ENCODE peak calls at places on chromosomes 12 and 14, in four cellular contexts. H is IMR-90, V is mesendoderm, X is H1. Y is an unnamed sample.

GRCh38 chr12:69501154-69501895 is 31.1 kb downstream of the FRS2 start:
- DNase-seq in V (no peak), H (peak; percentile 30), X (no peak), Y (no peak)

GRCh38 chr14:30874999-30875787 is 834 bp downstream of the COCH start:
- DNase-seq in H (no peak), X (no peak), V (peak; percentile 53), Y (peak; percentile 58)

GRCh38 chr12:10554228-10554970 is 48.7 kb downstream of the EIF2S3B start:
- DNase-seq in H (no peak), V (no peak), X (no peak), Y (no peak)

GRCh38 chr12:44253338-44253856 is 417.5 kb downstream of the TMEM117 start:
- DNase-seq in H (no peak), V (no peak), X (no peak), Y (no peak)

GRCh38 chr12:45644521-45644920 is 85.0 kb upstream of the ARID2 start:
- DNase-seq in X (no peak), H (peak; percentile 71), V (no peak), Y (no peak)

GRCh38 chr12:89960607-89961394 is 252.2 kb upstream of the ATP2B1 start:
- DNase-seq in X (no peak), H (peak; percentile 50), V (no peak), Y (no peak)

GRCh38 chr12:126389215-126389841 is 1324.1 kb downstream of the AACS start:
- DNase-seq in X (no peak), V (no peak), H (no peak), Y (no peak)

GRCh38 chr14:102926104-102926503 is 3.6 kb downstream of the AMN start:
- DNase-seq in X (no peak), H (no peak), V (no peak), Y (no peak)

GRCh38 chr12:103905730-103906349 is 24.4 kb upstream of the HSP90B1 start:
- DNase-seq in X (no peak), V (no peak), H (no peak), Y (no peak)

GRCh38 chr12:24359418-24359817 is 409.9 kb upstream of the SOX5 start:
- DNase-seq in H (no peak), X (no peak), V (no peak), Y (no peak)

GRCh38 chr12:113762155-113762848 is 203.8 kb downstream of the RBM19 start:
- DNase-seq in H (no peak), X (no peak), V (peak; percentile 64), Y (no peak)

GRCh38 chr14:24378981-24379906 is 11.3 kb downstream of the NFATC4 start:
- DNase-seq in X (no peak), V (no peak), H (no peak), Y (no peak)

GRCh38 chr12:109968032-109968420 is 28.1 kb downstream of the GIT2 start:
- DNase-seq in V (no peak), H (no peak), X (no peak), Y (no peak)

GRCh38 chr12:108985750-108986149 is 35.1 kb downstream of the SVOP start:
- DNase-seq in X (no peak), H (no peak), V (no peak), Y (no peak)

GRCh38 chr14:100711117-100711462 is 15.6 kb upstream of the DLK1 start:
- DNase-seq in H (no peak), V (no peak), X (no peak), Y (no peak)
- H4K5ac ChIP-seq in H (no peak overlapping the region), V (no peak overlapping the region), X (no peak overlapping the region), Y (no peak overlapping the region)

GRCh38 chr12:130463259-130463658 is 125.6 kb downstream of the PIWIL1 start:
- DNase-seq in X (no peak), H (no peak), V (no peak), Y (no peak)

GRCh38 chr12:130463818-130464663 is 126.4 kb downstream of the PIWIL1 start:
- DNase-seq in X (no peak), V (no peak), H (no peak), Y (no peak)

GRCh38 chr12:130468186-130468585 is 130.5 kb downstream of the PIWIL1 start:
- DNase-seq in H (no peak), X (no peak), V (no peak), Y (no peak)

GRCh38 chr12:130465046-130465445 is 127.4 kb downstream of the PIWIL1 start:
- DNase-seq in X (no peak), V (no peak), H (no peak), Y (no peak)

DNA sequence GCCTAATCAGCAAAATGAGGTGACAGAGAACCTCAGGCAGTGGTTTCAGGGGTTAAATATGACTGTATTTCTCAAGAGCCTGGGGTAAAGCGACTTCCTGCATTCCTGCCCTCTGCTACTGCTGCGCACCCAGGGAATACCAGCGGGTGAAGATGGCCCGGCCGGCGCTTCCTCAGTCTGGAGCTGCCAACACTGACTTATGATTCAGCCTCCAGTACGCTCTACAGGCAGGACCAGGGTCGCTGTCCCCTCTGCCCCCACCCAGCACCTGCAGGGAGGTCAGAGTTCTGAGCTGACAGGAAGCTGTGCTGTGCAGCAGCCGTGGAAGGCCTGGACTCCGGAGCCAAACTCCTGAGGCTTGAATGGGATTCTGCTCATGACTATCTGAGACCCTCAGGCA is 127.9 kb downstream of the PIWIL1 start:
- DNase-seq in V (no peak), X (no peak), H (no peak), Y (no peak)
- H4K5ac ChIP-seq in V (no peak overlapping the region), X (no peak overlapping the region), H (no peak overlapping the region), Y (no peak overlapping the region)

GRCh38 chr12:80493466-80493865 is 49.4 kb downstream of the PTPRQ start:
- DNase-seq in V (peak; percentile 35), H (no peak), X (no peak), Y (no peak)

GRCh38 chr12:80491176-80491575 is 47.1 kb downstream of the PTPRQ start:
- DNase-seq in V (no peak), H (no peak), X (no peak), Y (no peak)

GRCh38 chr12:80498059-80498728 is 54.2 kb downstream of the PTPRQ start:
- DNase-seq in V (no peak), X (no peak), H (no peak), Y (no peak)

GRCh38 chr12:80490329-80490728 is 46.3 kb downstream of the PTPRQ start:
- DNase-seq in V (peak; percentile 90), X (no peak), H (no peak), Y (peak; percentile 29)

DNA sequence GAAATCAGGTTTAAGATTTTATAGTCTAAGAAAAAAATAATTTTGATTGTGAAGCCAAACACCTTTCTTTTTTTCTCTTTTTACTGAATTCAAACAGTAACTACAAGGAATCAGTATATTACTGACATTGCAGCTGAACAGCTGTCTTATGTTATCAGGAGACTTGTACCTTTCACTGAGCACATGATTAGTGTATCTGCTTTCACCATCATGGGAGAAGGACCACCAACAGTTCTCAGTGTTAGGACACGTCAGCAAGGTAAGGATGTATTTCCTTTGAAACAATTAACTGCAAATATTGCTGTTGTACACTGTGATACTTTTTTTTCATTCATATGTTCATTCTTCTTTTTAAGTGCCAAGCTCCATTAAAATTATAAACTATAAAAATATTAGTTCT is 50.8 kb downstream of the PTPRQ start:
- DNase-seq in H (no peak), V (no peak), X (no peak), Y (no peak)
- H4K5ac ChIP-seq in H (no peak overlapping the region), V (no peak overlapping the region), X (no peak overlapping the region), Y (no peak overlapping the region)

DNA sequence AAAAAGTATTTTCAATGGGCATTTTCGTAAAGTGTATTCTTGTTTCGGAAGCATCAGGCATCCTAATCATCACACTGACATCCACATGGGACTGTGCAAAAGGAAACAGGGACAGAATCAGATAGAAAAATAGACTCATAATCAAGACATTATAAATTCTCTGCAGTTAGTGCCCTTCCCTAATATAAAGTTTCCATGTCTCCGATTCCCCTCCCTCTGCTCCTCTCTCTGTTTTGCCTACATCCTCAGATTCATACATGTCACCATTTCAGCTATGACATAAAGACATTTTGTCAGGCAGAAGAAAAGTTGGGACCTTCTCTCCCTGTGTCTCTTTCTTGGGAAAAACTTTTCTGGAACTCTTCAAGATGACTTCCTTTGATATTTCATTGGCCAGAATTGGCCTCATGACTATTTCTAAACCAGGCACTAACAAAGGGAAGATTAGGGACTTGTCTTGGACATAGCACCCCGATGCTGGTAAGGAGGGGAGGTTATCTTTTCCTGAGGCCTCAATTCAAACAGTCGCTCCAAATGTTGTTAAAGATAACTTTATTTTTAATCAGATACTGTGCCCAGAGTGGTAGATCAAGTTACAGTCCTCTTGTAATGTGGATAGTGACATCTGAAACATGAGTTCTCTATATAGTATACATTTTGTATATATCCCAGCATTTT is 212.1 kb upstream of the BTG1 start:
- DNase-seq in H (no peak), V (peak; percentile 9), X (no peak), Y (no peak)
- H4K5ac ChIP-seq in H (no peak overlapping the region), V (no peak overlapping the region), X (no peak overlapping the region), Y (no peak overlapping the region)

GRCh38 chr14:95218472-95219193 is 61.3 kb upstream of the DICER1 start:
- DNase-seq in H (no peak), X (no peak), V (no peak), Y (peak; percentile 62)
- H4K5ac ChIP-seq in H (no peak overlapping the region), X (no peak overlapping the region), V (no peak overlapping the region), Y (no peak overlapping the region)

GRCh38 chr12:6524648-6525047 is 9.7 kb upstream of the GAPDH start:
- DNase-seq in X (no peak), V (no peak), H (no peak), Y (no peak)
- H4K5ac ChIP-seq in X (no peak overlapping the region), V (no peak overlapping the region), H (no peak overlapping the region), Y (no peak overlapping the region)

Y was measured in H9.